ENCODE peak calls at places on chromosomes 6 and 20, in five cellular contexts. One of them, this sample, is unnamed.

GRCh38 chr6:140897804-140898573 is 1234.7 kb upstream of the GJE1 start:
- DNase-seq in HTR-8/SVneo: peak; percentile 6
- DNase-seq in lung microvascular endothelial cell: no peak
- DNase-seq in Calu3: no peak
- DNase-seq in BE2C: no peak
- DNase-seq in this sample: peak; percentile 37

GRCh38 chr20:32448306-32449056 is 90.3 kb downstream of the ASXL1 start:
- DNase-seq in HTR-8/SVneo: no peak
- DNase-seq in lung microvascular endothelial cell: no peak
- DNase-seq in Calu3: no peak
- DNase-seq in BE2C: no peak
- DNase-seq in this sample: no peak

GRCh38 chr20:19621072-19621471 is 137.0 kb upstream of the RIN2 start:
- DNase-seq in HTR-8/SVneo: no peak
- DNase-seq in lung microvascular endothelial cell: no peak
- DNase-seq in Calu3: no peak
- DNase-seq in BE2C: no peak
- DNase-seq in this sample: no peak

GRCh38 chr6:141580988-141581387 is 551.7 kb upstream of the GJE1 start:
- DNase-seq in HTR-8/SVneo: peak; percentile 3
- DNase-seq in lung microvascular endothelial cell: no peak
- DNase-seq in Calu3: no peak
- DNase-seq in BE2C: no peak
- DNase-seq in this sample: no peak

GRCh38 chr6:37103169-37104039 is 66.5 kb upstream of the PIM1 start:
- DNase-seq in HTR-8/SVneo: peak; percentile 38
- DNase-seq in lung microvascular endothelial cell: peak; percentile 80
- DNase-seq in Calu3: peak; percentile 93
- DNase-seq in BE2C: peak; percentile 74
- DNase-seq in this sample: peak; percentile 70

GRCh38 chr6:170093276-170093657 is 197.6 kb downstream of the DLL1 start:
- DNase-seq in HTR-8/SVneo: no peak
- DNase-seq in lung microvascular endothelial cell: no peak
- DNase-seq in Calu3: no peak
- DNase-seq in BE2C: no peak
- DNase-seq in this sample: no peak

GRCh38 chr20:51062065-51062464 is 39.2 kb upstream of the KCNG1 start:
- DNase-seq in HTR-8/SVneo: no peak
- DNase-seq in lung microvascular endothelial cell: no peak
- DNase-seq in Calu3: no peak
- DNase-seq in BE2C: no peak
- DNase-seq in this sample: no peak

GRCh38 chr6:76275746-76276145 is 203.3 kb upstream of the IMPG1 start:
- DNase-seq in HTR-8/SVneo: no peak
- DNase-seq in lung microvascular endothelial cell: no peak
- DNase-seq in Calu3: no peak
- DNase-seq in BE2C: no peak
- DNase-seq in this sample: peak; percentile 8

GRCh38 chr20:63232235-63233060 is 3.3 kb upstream of the BIRC7 start:
- DNase-seq in HTR-8/SVneo: peak; percentile 76
- DNase-seq in lung microvascular endothelial cell: no peak
- DNase-seq in Calu3: peak; percentile 67
- DNase-seq in BE2C: no peak
- DNase-seq in this sample: no peak

GRCh38 chr6:40472354-40472753 is 114.8 kb downstream of the LRFN2 start:
- DNase-seq in HTR-8/SVneo: no peak
- DNase-seq in lung microvascular endothelial cell: no peak
- DNase-seq in Calu3: no peak
- DNase-seq in BE2C: no peak
- DNase-seq in this sample: no peak

GRCh38 chr6:68506911-68507310 is 128.2 kb upstream of the ADGRB3 start:
- DNase-seq in HTR-8/SVneo: no peak
- DNase-seq in lung microvascular endothelial cell: no peak
- DNase-seq in Calu3: no peak
- DNase-seq in BE2C: no peak
- DNase-seq in this sample: no peak

GRCh38 chr6:145028144-145028818 is 707.0 kb downstream of the EPM2A start:
- DNase-seq in HTR-8/SVneo: peak; percentile 36
- DNase-seq in lung microvascular endothelial cell: no peak
- DNase-seq in Calu3: peak; percentile 28
- DNase-seq in BE2C: peak; percentile 23
- DNase-seq in this sample: peak; percentile 43

GRCh38 chr6:14673201-14673600 is 555.6 kb downstream of the CD83 start:
- DNase-seq in HTR-8/SVneo: peak; percentile 42
- DNase-seq in lung microvascular endothelial cell: no peak
- DNase-seq in Calu3: no peak
- DNase-seq in BE2C: no peak
- DNase-seq in this sample: no peak

GRCh38 chr6:109308018-109308492 is 74.2 kb downstream of the CD164 start:
- DNase-seq in HTR-8/SVneo: no peak
- DNase-seq in lung microvascular endothelial cell: no peak
- DNase-seq in Calu3: no peak
- DNase-seq in BE2C: no peak
- DNase-seq in this sample: no peak

GRCh38 chr6:35967059-35967769 is 46.3 kb upstream of the SRPK1 start:
- DNase-seq in HTR-8/SVneo: no peak
- DNase-seq in lung microvascular endothelial cell: no peak
- DNase-seq in Calu3: peak; percentile 20
- DNase-seq in BE2C: no peak
- DNase-seq in this sample: no peak

GRCh38 chr6:10837692-10837996 is 695 bp downstream of the MAK start:
- DNase-seq in HTR-8/SVneo: no peak
- DNase-seq in lung microvascular endothelial cell: peak; percentile 12
- DNase-seq in Calu3: no peak
- DNase-seq in BE2C: no peak
- DNase-seq in this sample: peak; percentile 13

GRCh38 chr6:97406633-97407032 is 123.6 kb upstream of the MMS22L start:
- DNase-seq in HTR-8/SVneo: no peak
- DNase-seq in lung microvascular endothelial cell: no peak
- DNase-seq in Calu3: no peak
- DNase-seq in BE2C: no peak
- DNase-seq in this sample: no peak

GRCh38 chr6:53494076-53494475 is 50.8 kb downstream of the GCLC start:
- DNase-seq in HTR-8/SVneo: no peak
- DNase-seq in lung microvascular endothelial cell: no peak
- DNase-seq in Calu3: no peak
- DNase-seq in BE2C: no peak
- DNase-seq in this sample: no peak